ENCODE peak calls at places on chromosomes 12 and 14, in six cellular contexts. G is heart right ventricle, A is fibroblast of lung, U is ascending aorta, T is ovary, J is retinal pigment epithelial cell. R is an unnamed sample.

GRCh38 chr12:123532021-123532420 is 1.5 kb downstream of the RILPL1 start:
- DNase-seq in G (no peak), A (no peak), U (no peak), T (no peak), J (no peak), R (peak)

GRCh38 chr14:94975366-94975765 is 182.0 kb downstream of the DICER1 start:
- DNase-seq in G (no peak), A (no peak), U (no peak), T (no peak), J (no peak), R (no peak)

GRCh38 chr14:65169351-65169750 is 67.0 kb upstream of the MAX start:
- DNase-seq in G (no peak), A (peak), U (no peak), T (no peak), J (no peak), R (no peak)

GRCh38 chr12:50083301-50083700 is 1.8 kb upstream of the SMARCD1 start:
- DNase-seq in G (no peak), A (no peak), U (no peak), T (no peak), J (no peak), R (no peak)

GRCh38 chr14:76866469-76866868 is 40.3 kb downstream of the LRRC74A start:
- DNase-seq in G (no peak), A (no peak), U (no peak), T (no peak), J (no peak), R (no peak)

GRCh38 chr14:35140718-35141581 is 18.6 kb downstream of the PRORP start:
- DNase-seq in G (no peak), A (peak), U (no peak), T (no peak), J (no peak), R (no peak)

GRCh38 chr12:97903356-97903755 is 440.8 kb downstream of the RMST start:
- DNase-seq in G (no peak), A (no peak), U (no peak), T (no peak), J (no peak), R (no peak)

GRCh38 chr12:67784831-67785230 is 136.3 kb downstream of the DYRK2 start:
- DNase-seq in G (no peak), A (no peak), U (no peak), T (no peak), J (no peak), R (no peak)

GRCh38 chr14:40394634-40395340 is 962.6 kb upstream of the FBXO33 start:
- DNase-seq in G (no peak), A (no peak), U (no peak), T (no peak), J (no peak), R (no peak)

GRCh38 chr12:49295087-49296001 is at the start of gene PRPH:
- DNase-seq in G (peak), A (no peak), U (no peak), T (no peak), J (no peak), R (no peak)

GRCh38 chr14:44966601-44967336 is 4.8 kb downstream of the TOGARAM1 start:
- DNase-seq in G (no peak), A (peak), U (no peak), T (no peak), J (no peak), R (no peak)

GRCh38 chr12:29726321-29726692 is 57.4 kb downstream of the TMTC1 start:
- DNase-seq in G (no peak), A (peak), U (no peak), T (no peak), J (no peak), R (no peak)

GRCh38 chr12:6294533-6295186 is 15.8 kb upstream of the PLEKHG6 start:
- DNase-seq in G (no peak), A (no peak), U (no peak), T (no peak), J (no peak), R (no peak)

GRCh38 chr12:104190151-104190550 is 25.4 kb upstream of the TXNRD1 start:
- DNase-seq in G (no peak), A (no peak), U (no peak), T (no peak), J (peak), R (no peak)

GRCh38 chr12:26121841-26122680 is 2.8 kb downstream of the BHLHE41 start:
- DNase-seq in G (peak), A (no peak), U (no peak), T (peak), J (no peak), R (peak)

GRCh38 chr14:61179061-61179675 is 102.0 kb downstream of the TMEM30B start:
- DNase-seq in G (no peak), A (peak), U (no peak), T (no peak), J (no peak), R (no peak)

GRCh38 chr12:53624956-53625355 is 1.2 kb downstream of the ATF7 start:
- DNase-seq in G (no peak), A (no peak), U (no peak), T (no peak), J (no peak), R (no peak)

GRCh38 chr14:55366271-55366670 is 45.4 kb downstream of the ATG14 start:
- DNase-seq in G (no peak), A (peak), U (no peak), T (no peak), J (no peak), R (no peak)

GRCh38 chr12:92224685-92225331 is 79.2 kb upstream of the BTG1 start:
- DNase-seq in G (no peak), A (peak), U (no peak), T (no peak), J (no peak), R (no peak)

GRCh38 chr12:121657305-121658008 is 12.0 kb downstream of the MORN3 start:
- DNase-seq in G (no peak), A (no peak), U (no peak), T (no peak), J (no peak), R (no peak)

GRCh38 chr12:89181271-89181920 is 170.9 kb downstream of the DUSP6 start:
- DNase-seq in G (no peak), A (peak), U (no peak), T (no peak), J (peak), R (no peak)

GRCh38 chr12:98998697-98999299 is 353.7 kb downstream of the APAF1 start:
- DNase-seq in G (no peak), A (peak), U (no peak), T (no peak), J (peak), R (no peak)

GRCh38 chr12:57243521-57244305 is 7.3 kb downstream of the STAC3 start:
- DNase-seq in G (peak), A (peak), U (peak), T (peak), J (no peak), R (peak)

GRCh38 chr12:3975652-3976051 is 102.5 kb upstream of the PARP11 start:
- DNase-seq in G (no peak), A (no peak), U (no peak), T (no peak), J (no peak), R (no peak)

GRCh38 chr12:112762753-112763152 is 28.8 kb upstream of the RPH3A start:
- DNase-seq in G (no peak), A (no peak), U (no peak), T (no peak), J (no peak), R (no peak)

GRCh38 chr12:52856787-52857186 is 8.0 kb upstream of the KRT78 start:
- DNase-seq in G (no peak), A (no peak), U (no peak), T (no peak), J (no peak), R (no peak)

GRCh38 chr12:179131-179884 is 34.6 kb downstream of the SLC6A12 start:
- DNase-seq in G (peak), A (no peak), U (no peak), T (no peak), J (no peak), R (no peak)

GRCh38 chr14:105898482-105899010 is 372.2 kb downstream of the TMEM121 start:
- DNase-seq in G (no peak), A (no peak), U (no peak), T (no peak), J (no peak), R (no peak)

GRCh38 chr12:29782285-29782820 is 1.4 kb downstream of the TMTC1 start:
- DNase-seq in G (no peak), A (peak), U (peak), T (no peak), J (peak), R (no peak)

GRCh38 chr12:49518914-49519573 is 19.8 kb upstream of the KCNH3 start:
- DNase-seq in G (no peak), A (peak), U (no peak), T (no peak), J (peak), R (no peak)

GRCh38 chr14:53947452-53948180 is 9.0 kb downstream of the BMP4 start:
- DNase-seq in G (no peak), A (no peak), U (no peak), T (no peak), J (no peak), R (no peak)

GRCh38 chr12:108117163-108117849 is 11.8 kb upstream of the WSCD2 start:
- DNase-seq in G (no peak), A (no peak), U (no peak), T (no peak), J (no peak), R (no peak)

GRCh38 chr14:69771136-69771535 is 4.2 kb downstream of the SRSF5 start:
- DNase-seq in G (no peak), A (no peak), U (no peak), T (peak), J (no peak), R (no peak)

GRCh38 chr14:91911474-91912032 is 35.9 kb downstream of the FBLN5 start:
- DNase-seq in G (no peak), A (peak), U (no peak), T (no peak), J (no peak), R (peak)
- TF ChIP-seq CTCF in G (no peak), A (peak), U (peak), T (no peak), J (peak), R (no peak)

GRCh38 chr12:2052861-2053674 is at the start of gene CACNA1C:
- DNase-seq in G (peak), A (peak), U (peak), T (peak), J (peak), R (peak)
- TF ChIP-seq CTCF in G (peak), A (peak), U (peak), T (no peak), J (no peak), R (no peak)

GRCh38 chr14:90599748-90600507 is 203.1 kb downstream of the CALM1 start:
- DNase-seq in G (no peak), A (peak), U (no peak), T (no peak), J (peak), R (no peak)
- TF ChIP-seq CTCF in G (no peak), A (no peak), U (peak), T (no peak), J (peak), R (no peak)

DNA sequence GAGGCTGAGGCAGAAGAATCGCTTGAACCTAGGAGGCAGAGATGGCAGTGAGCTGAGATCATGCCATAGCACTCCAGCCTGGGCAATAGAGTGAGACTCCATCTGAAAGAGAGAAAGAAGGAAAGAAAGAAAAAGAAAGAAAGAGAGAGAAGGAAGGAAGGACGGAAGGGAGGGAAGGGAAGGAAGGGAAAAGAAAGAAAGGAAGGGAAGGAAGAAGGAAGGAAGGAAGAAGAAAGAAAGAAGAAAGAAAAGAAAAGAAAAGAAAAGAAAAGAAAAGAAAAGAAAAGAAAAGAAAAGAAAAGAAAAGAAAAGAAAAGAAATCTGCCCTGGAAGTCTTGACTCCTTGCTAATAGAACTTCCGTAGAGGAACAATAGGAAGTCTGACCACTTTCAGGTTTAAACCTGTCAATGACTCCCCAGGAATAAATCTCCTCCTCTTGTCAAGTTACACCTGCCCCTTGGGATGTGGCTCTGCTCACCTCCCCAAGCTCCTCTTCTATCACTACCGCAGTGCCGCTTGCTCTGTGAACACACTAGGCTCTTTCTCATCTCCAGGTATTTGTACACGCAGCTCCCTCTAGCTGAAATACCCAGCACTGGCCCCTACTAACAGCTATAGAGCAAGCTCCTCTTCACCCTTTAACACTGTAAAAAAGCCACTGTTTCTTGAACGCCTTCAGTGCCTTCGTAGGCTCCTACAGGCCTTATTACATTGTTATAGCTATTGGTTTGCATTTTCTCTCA is 773.1 kb upstream of the TBX3 start:
- DNase-seq in G (no peak), A (no peak), U (no peak), T (no peak), J (no peak), R (no peak)
- TF ChIP-seq CTCF in G (no peak), A (no peak), U (no peak), T (no peak), J (peak), R (no peak)

GRCh38 chr12:61654698-61655097 is 605.5 kb upstream of the USP15 start:
- DNase-seq in G (no peak), A (no peak), U (no peak), T (no peak), J (no peak), R (no peak)
- TF ChIP-seq CTCF in G (no peak), A (no peak), U (peak), T (no peak), J (peak), R (no peak)

GRCh38 chr12:59944177-59944576 is 348.3 kb downstream of the SLC16A7 start:
- DNase-seq in G (no peak), A (no peak), U (no peak), T (no peak), J (no peak), R (no peak)
- TF ChIP-seq CTCF in G (no peak), A (no peak), U (no peak), T (no peak), J (no peak), R (no peak)